ENCODE peak calls at places on chromosomes 5 and 9, in five cellular contexts. J, Y, U, W and M are unnamed samples.

GRCh38 chr5:103393131-103393754 is 134.7 kb downstream of the MACIR start:
- DNase-seq in W (no peak), J (no peak), Y (peak), U (no peak), M (no peak)

GRCh38 chr9:72828281-72828731 is 124.5 kb downstream of the ALDH1A1 start:
- DNase-seq in J (no peak), U (no peak), Y (no peak), W (peak), M (no peak)

GRCh38 chr9:10869687-10870086 is 256.9 kb upstream of the PTPRD start:
- DNase-seq in U (no peak), W (no peak), Y (no peak), J (no peak), M (no peak)

GRCh38 chr9:103804077-103804735 is 289.9 kb upstream of the SMC2 start:
- DNase-seq in Y (no peak), W (no peak), U (no peak), J (no peak), M (no peak)

GRCh38 chr9:114317665-114318357 is 5.1 kb upstream of the ORM1 start:
- DNase-seq in W (no peak), J (no peak), Y (no peak), U (no peak), M (no peak)

GRCh38 chr5:95142145-95142544 is 142.7 kb downstream of the MCTP1 start:
- DNase-seq in Y (no peak), U (no peak), J (no peak), W (no peak), M (no peak)

GRCh38 chr5:80871541-80871961 is 88.6 kb upstream of the RASGRF2 start:
- DNase-seq in J (peak), W (peak), U (no peak), Y (no peak), M (no peak)

GRCh38 chr9:136840877-136841645 is 1.2 kb upstream of the AJM1 start:
- DNase-seq in Y (no peak), U (peak), W (peak), J (no peak), M (no peak)

GRCh38 chr9:105355810-105356209 is 92.0 kb upstream of the FSD1L start:
- DNase-seq in Y (peak), J (no peak), W (no peak), U (no peak), M (no peak)

GRCh38 chr9:6716766-6717165 is 41.0 kb upstream of the KDM4C start:
- DNase-seq in J (no peak), Y (no peak), U (no peak), W (no peak), M (no peak)

GRCh38 chr5:59600153-59600552 is 293.4 kb downstream of the PDE4D start:
- DNase-seq in U (no peak), J (no peak), W (no peak), Y (no peak), M (no peak)

GRCh38 chr5:138391859-138392386 is 39.4 kb downstream of the KDM3B start:
- DNase-seq in Y (no peak), W (no peak), U (no peak), J (no peak), M (no peak)

GRCh38 chr5:41856644-41857491 is 13.4 kb downstream of the OXCT1 start:
- DNase-seq in Y (no peak), W (peak), J (peak), U (peak), M (peak)

GRCh38 chr9:109463924-109464625 is 34.0 kb downstream of the PTPN3 start:
- DNase-seq in Y (peak), U (no peak), W (no peak), J (no peak), M (no peak)

GRCh38 chr9:37752646-37753488 is 738 bp upstream of the TRMT10B start:
- DNase-seq in Y (no peak), U (no peak), W (no peak), J (no peak), M (no peak)

GRCh38 chr5:80372780-80373179 is 35.1 kb upstream of the ZFYVE16 start:
- DNase-seq in U (no peak), Y (no peak), J (no peak), W (no peak), M (no peak)

GRCh38 chr9:129551393-129551973 is 69.4 kb downstream of the C9orf50 start:
- DNase-seq in J (no peak), Y (no peak), W (no peak), U (no peak), M (no peak)

GRCh38 chr9:14103115-14103514 is 210.8 kb downstream of the NFIB start:
- DNase-seq in W (no peak), Y (no peak), J (no peak), U (peak), M (no peak)

GRCh38 chr5:17357504-17357903 is 140.1 kb downstream of the BASP1 start:
- DNase-seq in U (no peak), J (no peak), W (no peak), Y (no peak), M (no peak)

GRCh38 chr5:59035681-59036080 is 452.8 kb downstream of the RAB3C start:
- DNase-seq in J (no peak), U (peak), W (no peak), Y (no peak), M (no peak)

GRCh38 chr9:105673850-105674387 is 11.7 kb downstream of the TAL2 start:
- DNase-seq in J (no peak), W (no peak), Y (no peak), U (no peak), M (no peak)

GRCh38 chr5:180611140-180611850 is 20.0 kb upstream of the SCGB3A1 start:
- DNase-seq in W (peak), Y (no peak), J (no peak), U (peak), M (no peak)

GRCh38 chr9:127199001-127199791 is 65.4 kb upstream of the GARNL3 start:
- DNase-seq in J (peak), Y (peak), W (peak), U (peak), M (peak)

GRCh38 chr9:128118971-128119665 is 8.4 kb downstream of the PTGES2 start:
- DNase-seq in J (no peak), W (no peak), Y (no peak), U (no peak), M (no peak)

GRCh38 chr5:126433708-126434107 is 10.5 kb downstream of the GRAMD2B start:
- DNase-seq in Y (no peak), U (no peak), W (no peak), J (no peak), M (no peak)

GRCh38 chr9:126984969-126985368 is 70.4 kb downstream of the RALGPS1 start:
- DNase-seq in J (peak), Y (no peak), U (no peak), W (no peak), M (no peak)

DNA sequence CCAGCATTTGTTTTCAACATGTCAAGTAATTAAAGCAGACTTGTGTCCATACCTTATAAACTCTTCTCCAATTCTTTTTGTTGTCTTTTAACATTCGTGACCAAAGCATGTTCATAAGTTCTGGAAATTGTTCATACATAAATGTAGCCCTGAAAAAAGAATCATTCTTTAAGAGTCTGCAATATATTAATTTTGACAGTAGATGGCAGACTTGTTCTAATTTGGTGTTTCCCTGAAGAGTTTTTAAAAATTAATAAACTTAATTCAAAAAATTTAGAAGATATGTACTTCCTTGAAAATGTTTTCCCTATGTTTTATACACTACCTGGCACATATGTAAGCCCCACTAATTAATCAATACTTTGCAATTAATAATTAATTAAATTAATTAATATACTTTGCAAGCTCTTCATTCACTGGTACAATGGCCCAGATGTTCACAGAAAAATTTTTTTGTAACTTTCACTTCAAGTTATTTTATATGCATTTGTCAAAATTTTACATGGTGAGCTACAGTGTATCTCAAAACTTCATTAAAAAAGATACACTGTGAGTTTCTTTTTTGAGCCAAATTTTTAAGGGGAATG is 42.2 kb downstream of the CLINT1 start:
- DNase-seq in U (no peak), W (no peak), J (no peak), Y (no peak), M (no peak)
- TF ChIP-seq JUND in U (no peak), W (no peak), J (no peak), Y (no peak), M (no peak)

DNA sequence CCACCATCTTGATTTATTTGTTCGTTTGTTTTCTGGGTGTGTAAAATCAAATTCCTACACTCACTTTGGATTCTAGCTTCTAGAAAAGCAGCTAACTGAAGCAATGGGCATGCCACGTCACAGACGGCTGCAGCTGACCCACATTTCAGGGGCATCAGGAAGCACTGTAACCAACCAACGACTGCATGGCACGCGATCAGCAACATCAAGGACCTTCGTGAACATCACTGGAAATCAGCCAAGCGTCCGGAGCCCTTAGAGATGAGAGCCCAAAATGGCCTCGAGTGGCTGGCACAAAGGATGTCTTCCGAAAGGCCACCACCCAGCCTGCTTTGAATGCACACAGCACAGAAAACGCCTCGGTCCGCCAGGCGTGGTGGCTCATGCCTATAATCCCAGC is 191.1 kb downstream of the OLFM1 start:
- DNase-seq in U (no peak), Y (no peak), W (no peak), J (no peak), M (no peak)
- TF ChIP-seq JUND in U (no peak), Y (no peak), W (no peak), J (no peak), M (no peak)

DNA sequence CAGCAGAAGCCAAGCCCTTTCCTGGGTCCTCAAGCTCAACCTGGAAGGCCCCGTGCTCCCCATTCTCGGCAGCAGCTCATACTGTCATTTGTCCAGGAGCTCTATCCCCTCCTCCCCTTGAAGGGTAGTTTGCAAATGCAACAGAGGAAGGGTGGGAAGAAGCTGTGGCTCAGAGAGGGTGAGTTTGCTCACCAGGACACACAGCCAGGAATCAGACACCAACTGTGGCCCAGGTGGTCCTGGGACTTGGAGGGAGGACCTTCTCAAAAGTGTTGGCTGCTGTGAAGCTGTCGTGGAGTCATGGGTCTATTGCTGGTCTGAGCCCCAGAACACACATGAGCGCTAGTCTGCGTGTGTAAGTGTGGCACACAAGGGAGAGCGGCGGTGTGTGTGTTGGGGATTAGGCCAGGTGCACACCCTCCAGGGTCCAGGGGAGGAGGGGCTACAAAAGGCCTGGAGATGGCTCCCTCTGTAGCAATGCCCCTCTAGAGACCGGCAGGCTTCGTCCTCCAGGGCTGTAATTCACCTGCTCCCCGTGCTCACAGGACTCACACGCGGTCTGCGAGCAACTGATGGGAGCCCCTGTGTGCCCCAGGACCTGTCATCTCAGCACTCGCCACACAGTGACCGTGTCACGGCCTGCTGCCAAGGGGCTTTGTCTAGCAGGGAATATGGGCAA is 8.2 kb upstream of the RPS14 start:
- DNase-seq in J (no peak), W (no peak), U (no peak), Y (no peak), M (no peak)
- TF ChIP-seq JUND in J (no peak), W (no peak), U (no peak), Y (no peak), M (no peak)

GRCh38 chr5:148915224-148915803 is 88.9 kb downstream of the ADRB2 start:
- DNase-seq in U (no peak), Y (no peak), W (no peak), J (no peak), M (no peak)

GRCh38 chr5:148912146-148912545 is 85.7 kb downstream of the ADRB2 start:
- DNase-seq in U (no peak), Y (no peak), W (no peak), J (no peak), M (no peak)

GRCh38 chr5:148912714-148913398 is 86.4 kb downstream of the ADRB2 start:
- DNase-seq in U (peak), W (peak), J (peak), Y (no peak), M (peak)

GRCh38 chr5:148913493-148913892 is 87.1 kb downstream of the ADRB2 start:
- DNase-seq in W (no peak), U (no peak), J (no peak), Y (no peak), M (no peak)

GRCh38 chr5:148913985-148914421 is 87.6 kb downstream of the ADRB2 start:
- DNase-seq in Y (no peak), J (no peak), U (no peak), W (peak), M (no peak)
- TF ChIP-seq JUND in Y (no peak), J (no peak), U (peak), W (no peak), M (no peak)

GRCh38 chr5:61309115-61309514 is 22.9 kb upstream of the ZSWIM6 start:
- DNase-seq in Y (no peak), J (no peak), U (no peak), W (no peak), M (no peak)

GRCh38 chr5:61311056-61311455 is 21.0 kb upstream of the ZSWIM6 start:
- DNase-seq in J (no peak), W (no peak), U (no peak), Y (no peak), M (no peak)

GRCh38 chr5:61308699-61309098 is 23.4 kb upstream of the ZSWIM6 start:
- DNase-seq in J (no peak), U (no peak), W (no peak), Y (no peak), M (no peak)

GRCh38 chr5:61313960-61314681 is 17.9 kb upstream of the ZSWIM6 start:
- DNase-seq in W (no peak), U (no peak), J (no peak), Y (no peak), M (no peak)

DNA sequence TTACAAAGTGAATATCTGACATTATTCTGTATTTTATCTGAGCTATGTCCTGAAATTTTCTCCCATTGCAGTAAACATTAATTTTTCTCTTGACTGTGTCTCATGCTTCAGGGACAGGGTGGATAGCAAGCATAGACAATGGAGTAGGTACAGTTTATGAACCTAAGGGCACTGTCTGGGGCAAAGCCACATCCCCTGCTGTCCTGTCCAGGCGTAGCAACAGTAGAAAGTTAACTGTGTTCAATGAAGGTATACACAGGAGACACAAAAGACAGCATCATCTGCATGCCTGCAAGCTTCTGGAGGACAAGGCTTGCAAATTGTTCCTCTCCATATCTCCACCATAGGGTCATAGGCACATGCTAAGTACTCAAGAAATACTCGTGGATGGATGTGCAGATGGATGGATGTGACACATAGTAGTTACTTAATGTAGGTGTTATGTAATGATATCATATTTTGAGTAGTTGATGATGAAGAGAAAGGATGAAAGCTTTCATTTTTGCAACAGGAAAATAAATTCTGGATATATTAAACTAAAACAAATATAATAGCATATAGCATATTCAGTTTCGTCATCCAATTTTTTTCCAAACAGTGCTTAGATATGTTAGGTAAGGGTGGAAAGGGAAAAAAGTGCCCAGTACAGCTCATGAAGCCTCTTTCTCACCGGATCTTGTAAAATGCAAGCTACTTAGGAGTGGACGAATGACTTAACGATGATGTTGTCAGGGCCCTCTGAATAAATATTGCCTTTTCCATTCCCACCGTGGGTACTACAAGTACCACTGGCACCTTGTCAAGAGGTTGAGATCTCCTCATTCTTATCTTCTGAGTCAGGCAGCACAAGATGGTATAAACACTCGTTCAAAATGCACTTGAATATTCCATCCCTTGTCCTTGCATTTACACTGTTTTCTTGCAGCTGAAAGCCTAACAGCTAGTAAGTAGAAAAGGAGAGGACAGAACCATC is 19.9 kb upstream of the ZSWIM6 start:
- DNase-seq in Y (no peak), U (no peak), J (no peak), W (no peak), M (no peak)
- TF ChIP-seq JUND in Y (no peak), U (peak), J (no peak), W (no peak), M (no peak)

GRCh38 chr5:55935371-55935770 is 59.4 kb downstream of the IL6ST start:
- DNase-seq in U (no peak), W (no peak), J (no peak), Y (no peak), M (no peak)
- TF ChIP-seq JUND in U (no peak), W (no peak), J (no peak), Y (no peak), M (no peak)

GRCh38 chr5:166581827-166582226 is 1709.6 kb upstream of the WWC1 start:
- DNase-seq in Y (no peak), J (no peak), U (no peak), W (no peak), M (no peak)
- TF ChIP-seq JUND in Y (no peak), J (no peak), U (no peak), W (no peak), M (no peak)

DNA sequence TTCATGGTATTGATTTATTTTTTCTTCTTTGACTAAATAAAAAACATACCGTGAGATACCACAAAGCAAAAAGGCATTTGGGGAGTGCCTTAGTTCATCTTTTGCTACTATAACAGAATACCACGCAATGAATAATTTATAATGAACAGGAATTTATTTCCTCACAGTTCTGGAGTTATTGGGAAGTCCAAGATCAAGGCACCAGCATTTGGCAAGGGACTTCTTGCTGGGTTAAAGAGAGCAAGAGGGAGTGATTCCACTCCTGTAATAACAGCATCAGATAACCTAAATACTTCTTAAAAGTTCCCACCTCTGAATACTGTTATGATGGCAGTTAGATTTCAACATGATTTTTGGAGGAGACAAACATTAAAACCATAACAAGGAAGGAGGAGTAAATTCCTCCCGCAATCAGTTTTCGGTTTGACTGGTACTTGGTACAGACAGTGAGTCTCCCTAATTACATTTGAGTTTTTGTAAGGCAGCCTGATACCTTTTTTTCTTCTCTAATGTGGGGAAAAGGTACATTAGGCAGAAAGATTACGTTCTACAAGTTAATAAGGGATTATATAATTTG is 8.8 kb upstream of the OMD start:
- DNase-seq in U (no peak), Y (no peak), J (no peak), W (no peak), M (no peak)
- TF ChIP-seq JUND in U (no peak), Y (no peak), J (no peak), W (no peak), M (no peak)

GRCh38 chr5:136776022-136776927 is 410.9 kb upstream of the TRPC7 start:
- DNase-seq in Y (no peak), J (no peak), W (no peak), U (no peak), M (no peak)
- TF ChIP-seq JUND in Y (no peak), J (no peak), W (no peak), U (no peak), M (peak)